ENCODE peak calls at places on chromosomes 5 and 9, in eight cellular contexts. F is ascending aorta, W is AG04450, Q is cardiac muscle cell, G is suprapubic skin, N is left ventricle myocardium inferior, C is body of pancreas, X is heart right ventricle. K is an unnamed sample.

GRCh38 chr9:115378246-115378645 is 260.3 kb upstream of the TNC start:
- DNase-seq in W (no peak), C (no peak), Q (no peak), G (no peak), F (no peak), N (no peak), X (no peak), K (no peak)

GRCh38 chr9:118640836-118641557 is 728.2 kb downstream of the BRINP1 start:
- DNase-seq in W (no peak), X (no peak), Q (no peak), F (no peak), C (no peak), G (no peak), N (no peak), K (peak; percentile 14)

GRCh38 chr5:1515921-1516571 is 7.7 kb downstream of the LPCAT1 start:
- DNase-seq in W (no peak), X (peak; percentile 4), Q (no peak), F (peak; percentile 15), G (peak; percentile 69), N (peak; percentile 10), C (peak; percentile 6), K (peak; percentile 65)

GRCh38 chr5:115457985-115458384 is 86.6 kb downstream of the FEM1C start:
- DNase-seq in X (no peak), C (peak; percentile 77), G (no peak), F (no peak), N (no peak), Q (peak; percentile 88), W (no peak), K (peak; percentile 77)

GRCh38 chr5:78627175-78627574 is 21.4 kb downstream of the LHFPL2 start:
- DNase-seq in F (no peak), G (no peak), X (no peak), Q (peak; percentile 67), W (no peak), N (no peak), C (no peak), K (peak; percentile 51)

GRCh38 chr5:96093890-96094381 is 132.3 kb upstream of the ELL2 start:
- DNase-seq in C (peak; percentile 33), Q (no peak), X (no peak), G (no peak), F (no peak), N (no peak), W (no peak), K (peak; percentile 38)

GRCh38 chr9:35396560-35397215 is 93.2 kb upstream of the RUSC2 start:
- DNase-seq in G (no peak), C (no peak), F (no peak), N (no peak), X (no peak), Q (no peak), W (no peak), K (no peak)

GRCh38 chr9:125240649-125240999 is 519 bp downstream of the HSPA5 start:
- DNase-seq in X (no peak), N (no peak), F (peak; percentile 17), G (no peak), Q (peak; percentile 50), C (peak; percentile 54), W (no peak), K (peak; percentile 44)

GRCh38 chr5:106584268-106584667 is 1086.5 kb downstream of the EFNA5 start:
- DNase-seq in C (no peak), Q (peak; percentile 2), G (no peak), X (no peak), W (no peak), N (no peak), F (no peak), K (no peak)

GRCh38 chr9:136391737-136392537 is 8.0 kb downstream of the SNAPC4 start:
- DNase-seq in G (no peak), Q (no peak), F (no peak), X (no peak), N (no peak), W (no peak), C (peak; percentile 9), K (no peak)

GRCh38 chr9:126225611-126226609 is 100.7 kb upstream of the MVB12B start:
- DNase-seq in C (no peak), Q (no peak), W (no peak), N (no peak), G (peak; percentile 65), F (no peak), X (no peak), K (no peak)

GRCh38 chr5:10745133-10745532 is 15.9 kb downstream of the DAP start:
- DNase-seq in W (no peak), C (no peak), X (no peak), G (no peak), Q (no peak), F (no peak), N (no peak), K (peak; percentile 31)

GRCh38 chr5:14574891-14575496 is 6.6 kb upstream of the OTULINL start:
- DNase-seq in W (no peak), N (peak; percentile 42), C (peak; percentile 94), Q (no peak), G (no peak), F (no peak), X (peak; percentile 23), K (peak; percentile 34)

GRCh38 chr5:198516-198915 is 7.2 kb downstream of the LRRC14B start:
- DNase-seq in C (no peak), G (peak; percentile 78), X (no peak), N (no peak), W (no peak), F (no peak), Q (no peak), K (no peak)

GRCh38 chr9:122051401-122052346 is 41.4 kb downstream of the TTLL11 start:
- DNase-seq in F (no peak), Q (peak; percentile 66), C (no peak), W (no peak), X (no peak), G (no peak), N (no peak), K (peak; percentile 88)

GRCh38 chr9:20340161-20340861 is 282.0 kb downstream of the MLLT3 start:
- DNase-seq in N (no peak), C (no peak), G (no peak), Q (peak; percentile 19), F (no peak), X (no peak), W (no peak), K (no peak)

GRCh38 chr5:81234801-81235200 is 1.7 kb downstream of the CKMT2 start:
- DNase-seq in G (no peak), N (peak; percentile 54), Q (no peak), W (no peak), X (peak; percentile 39), F (no peak), C (no peak), K (no peak)

GRCh38 chr5:109364977-109365376 is 44.8 kb downstream of the PJA2 start:
- DNase-seq in W (no peak), X (no peak), C (no peak), N (no peak), Q (no peak), G (no peak), F (no peak), K (no peak)

GRCh38 chr5:37005946-37006540 is 129.5 kb downstream of the NIPBL start:
- DNase-seq in F (no peak), N (no peak), G (no peak), W (no peak), X (no peak), Q (peak; percentile 55), C (no peak), K (peak; percentile 45)

GRCh38 chr5:38803246-38803645 is 42.6 kb upstream of the OSMR start:
- DNase-seq in X (no peak), C (no peak), W (no peak), F (no peak), N (no peak), G (no peak), Q (no peak), K (no peak)

GRCh38 chr9:87350915-87351314 is 146.8 kb upstream of the DAPK1 start:
- DNase-seq in N (no peak), W (no peak), F (no peak), G (no peak), X (no peak), C (no peak), Q (peak; percentile 91), K (peak; percentile 34)

DNA sequence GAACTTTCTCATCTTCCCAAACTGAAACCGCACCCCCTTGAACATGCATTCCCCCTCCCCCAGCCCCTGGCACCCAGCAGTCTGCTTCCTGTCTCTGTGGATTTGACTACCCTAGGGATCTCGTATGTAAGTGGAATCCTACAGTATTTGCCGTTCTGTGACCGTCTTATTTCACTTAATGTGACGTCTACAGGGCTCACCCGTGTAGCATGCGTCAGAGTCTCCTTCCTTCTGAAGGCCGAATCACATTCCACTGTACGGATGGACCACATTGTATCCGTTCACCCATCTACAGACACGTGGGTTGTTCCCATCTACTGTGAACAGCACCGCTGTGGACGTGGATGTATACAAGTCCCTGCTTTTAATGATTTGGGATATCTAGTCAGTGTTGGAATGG is 4.5 kb downstream of the PRRX2 start:
- DNase-seq in W (no peak), X (no peak), N (no peak), C (no peak), Q (no peak), G (no peak), F (no peak), K (no peak)
- H3K4me3 ChIP-seq in W (no peak overlapping the region), X (no peak overlapping the region), N (no peak overlapping the region), C (no peak overlapping the region), Q (no peak overlapping the region), G (no peak overlapping the region), F (peak overlapping the region; percentile 34), K (no peak overlapping the region)

GRCh38 chr9:698937-699336 is 142.6 kb upstream of the DMRT1 start:
- DNase-seq in F (no peak), N (no peak), Q (no peak), C (no peak), W (no peak), G (no peak), X (no peak), K (no peak)

GRCh38 chr9:698276-698675 is 143.2 kb upstream of the DMRT1 start:
- DNase-seq in N (no peak), C (no peak), W (no peak), X (no peak), F (no peak), Q (no peak), G (no peak), K (peak; percentile 61)

GRCh38 chr9:694499-695154 is 146.9 kb upstream of the DMRT1 start:
- DNase-seq in F (no peak), C (no peak), N (peak; percentile 47), X (peak; percentile 22), W (peak; percentile 60), G (no peak), Q (peak; percentile 73), K (peak; percentile 92)

GRCh38 chr9:695252-695651 is 146.2 kb upstream of the DMRT1 start:
- DNase-seq in Q (no peak), C (no peak), G (no peak), X (no peak), N (no peak), W (no peak), F (no peak), K (no peak)

GRCh38 chr9:696332-697090 is 145.0 kb upstream of the DMRT1 start:
- DNase-seq in F (no peak), C (peak; percentile 31), N (peak; percentile 45), W (no peak), Q (peak; percentile 70), X (no peak), G (no peak), K (peak; percentile 65)
- TF ChIP-seq CTCF in F (no peak), C (no peak), N (peak; percentile 48), W (peak; percentile 47), Q (peak; percentile 28), X (no peak), G (no peak), K (peak; percentile 28)

GRCh38 chr9:123217148-123217585 is 51.2 kb downstream of the STRBP start:
- DNase-seq in X (no peak), W (no peak), F (no peak), Q (peak; percentile 15), N (no peak), G (no peak), C (no peak), K (peak; percentile 38)
- H3K4me3 ChIP-seq in X (no peak overlapping the region), W (no peak overlapping the region), F (no peak overlapping the region), Q (no peak overlapping the region), N (no peak overlapping the region), G (no peak overlapping the region), C (no peak overlapping the region), K (no peak overlapping the region)

GRCh38 chr9:746661-747434 is 94.6 kb upstream of the DMRT1 start:
- DNase-seq in X (no peak), G (no peak), Q (no peak), F (no peak), N (no peak), C (no peak), W (no peak), K (no peak)
- TF ChIP-seq CTCF in X (no peak), G (no peak), Q (no peak), F (no peak), N (no peak), C (no peak), W (no peak), K (no peak)

K was measured in fibroblast of mammary gland.